ENCODE peak calls at places on chromosome 7, in eight cellular contexts. One of them, this sample, is unnamed.
A peak's percentile ranks its signal among the peaks of the same experiment; 100 is the strongest.

GRCh38 chr7:43872401-43873165 is 3.3 kb upstream of the MRPS24 start:
- DNase-seq in choroid plexus epithelial cell: peak; percentile 80
- DNase-seq in AG09309: peak; percentile 77
- DNase-seq in central memory CD4-positive, alpha-beta T cell: no peak
- DNase-seq in mucosa of gallbladder: no peak
- DNase-seq in ACHN: no peak
- DNase-seq in D341Med: no peak
- DNase-seq in stimulated activated CD4-positive, alpha-beta T cell treated with anti-CD3 and anti-CD28 coated beads, Interleukin-15, amount 100 ng/mL, for 1 hour: no peak
- DNase-seq in this sample: peak; percentile 86

GRCh38 chr7:106277976-106278375 is 6.8 kb downstream of the NAMPT start:
- DNase-seq in choroid plexus epithelial cell: peak; percentile 19
- DNase-seq in AG09309: no peak
- DNase-seq in central memory CD4-positive, alpha-beta T cell: no peak
- DNase-seq in mucosa of gallbladder: no peak
- DNase-seq in ACHN: no peak
- DNase-seq in D341Med: no peak
- DNase-seq in stimulated activated CD4-positive, alpha-beta T cell treated with anti-CD3 and anti-CD28 coated beads, Interleukin-15, amount 100 ng/mL, for 1 hour: no peak
- DNase-seq in this sample: peak; percentile 54

GRCh38 chr7:50152486-50152885 is 59.4 kb upstream of the ZPBP start:
- DNase-seq in choroid plexus epithelial cell: no peak
- DNase-seq in AG09309: no peak
- DNase-seq in central memory CD4-positive, alpha-beta T cell: no peak
- DNase-seq in mucosa of gallbladder: no peak
- DNase-seq in ACHN: no peak
- DNase-seq in D341Med: no peak
- DNase-seq in stimulated activated CD4-positive, alpha-beta T cell treated with anti-CD3 and anti-CD28 coated beads, Interleukin-15, amount 100 ng/mL, for 1 hour: no peak
- DNase-seq in this sample: no peak

GRCh38 chr7:44415047-44415446 is 75.4 kb downstream of the NUDCD3 start:
- DNase-seq in choroid plexus epithelial cell: peak; percentile 38
- DNase-seq in AG09309: no peak
- DNase-seq in central memory CD4-positive, alpha-beta T cell: no peak
- DNase-seq in mucosa of gallbladder: no peak
- DNase-seq in ACHN: peak; percentile 98
- DNase-seq in D341Med: no peak
- DNase-seq in stimulated activated CD4-positive, alpha-beta T cell treated with anti-CD3 and anti-CD28 coated beads, Interleukin-15, amount 100 ng/mL, for 1 hour: no peak
- DNase-seq in this sample: peak; percentile 36

GRCh38 chr7:88127637-88128290 is 92.1 kb downstream of the SRI start:
- DNase-seq in choroid plexus epithelial cell: no peak
- DNase-seq in AG09309: no peak
- DNase-seq in central memory CD4-positive, alpha-beta T cell: no peak
- DNase-seq in mucosa of gallbladder: no peak
- DNase-seq in ACHN: no peak
- DNase-seq in D341Med: no peak
- DNase-seq in stimulated activated CD4-positive, alpha-beta T cell treated with anti-CD3 and anti-CD28 coated beads, Interleukin-15, amount 100 ng/mL, for 1 hour: no peak
- DNase-seq in this sample: no peak

GRCh38 chr7:128421384-128421783 is 11.6 kb upstream of the IMPDH1 start:
- DNase-seq in choroid plexus epithelial cell: no peak
- DNase-seq in AG09309: no peak
- DNase-seq in central memory CD4-positive, alpha-beta T cell: no peak
- DNase-seq in mucosa of gallbladder: no peak
- DNase-seq in ACHN: no peak
- DNase-seq in D341Med: no peak
- DNase-seq in stimulated activated CD4-positive, alpha-beta T cell treated with anti-CD3 and anti-CD28 coated beads, Interleukin-15, amount 100 ng/mL, for 1 hour: no peak
- DNase-seq in this sample: no peak

GRCh38 chr7:50577569-50577968 is 12.4 kb upstream of the DDC start:
- DNase-seq in choroid plexus epithelial cell: no peak
- DNase-seq in AG09309: no peak
- DNase-seq in central memory CD4-positive, alpha-beta T cell: no peak
- DNase-seq in mucosa of gallbladder: no peak
- DNase-seq in ACHN: no peak
- DNase-seq in D341Med: no peak
- DNase-seq in stimulated activated CD4-positive, alpha-beta T cell treated with anti-CD3 and anti-CD28 coated beads, Interleukin-15, amount 100 ng/mL, for 1 hour: no peak
- DNase-seq in this sample: no peak

GRCh38 chr7:121397346-121397745 is 1.2 kb upstream of the FAM3C start:
- DNase-seq in choroid plexus epithelial cell: no peak
- DNase-seq in AG09309: no peak
- DNase-seq in central memory CD4-positive, alpha-beta T cell: no peak
- DNase-seq in mucosa of gallbladder: no peak
- DNase-seq in ACHN: peak; percentile 48
- DNase-seq in D341Med: no peak
- DNase-seq in stimulated activated CD4-positive, alpha-beta T cell treated with anti-CD3 and anti-CD28 coated beads, Interleukin-15, amount 100 ng/mL, for 1 hour: no peak
- DNase-seq in this sample: no peak

GRCh38 chr7:32248505-32248904 is 178.3 kb upstream of the PDE1C start:
- DNase-seq in choroid plexus epithelial cell: no peak
- DNase-seq in AG09309: no peak
- DNase-seq in central memory CD4-positive, alpha-beta T cell: no peak
- DNase-seq in mucosa of gallbladder: no peak
- DNase-seq in ACHN: no peak
- DNase-seq in D341Med: no peak
- DNase-seq in stimulated activated CD4-positive, alpha-beta T cell treated with anti-CD3 and anti-CD28 coated beads, Interleukin-15, amount 100 ng/mL, for 1 hour: no peak
- DNase-seq in this sample: no peak

GRCh38 chr7:47266799-47267198 is 315.1 kb downstream of the TNS3 start:
- DNase-seq in choroid plexus epithelial cell: peak; percentile 23
- DNase-seq in AG09309: no peak
- DNase-seq in central memory CD4-positive, alpha-beta T cell: no peak
- DNase-seq in mucosa of gallbladder: peak; percentile 83
- DNase-seq in ACHN: peak; percentile 94
- DNase-seq in D341Med: no peak
- DNase-seq in stimulated activated CD4-positive, alpha-beta T cell treated with anti-CD3 and anti-CD28 coated beads, Interleukin-15, amount 100 ng/mL, for 1 hour: no peak
- DNase-seq in this sample: no peak

GRCh38 chr7:142384508-142384922 is 126.7 kb upstream of the PRSS58 start:
- DNase-seq in choroid plexus epithelial cell: peak; percentile 44
- DNase-seq in AG09309: peak; percentile 67
- DNase-seq in central memory CD4-positive, alpha-beta T cell: no peak
- DNase-seq in mucosa of gallbladder: no peak
- DNase-seq in ACHN: no peak
- DNase-seq in D341Med: no peak
- DNase-seq in stimulated activated CD4-positive, alpha-beta T cell treated with anti-CD3 and anti-CD28 coated beads, Interleukin-15, amount 100 ng/mL, for 1 hour: no peak
- DNase-seq in this sample: peak; percentile 91

GRCh38 chr7:27868117-27868516 is 128.2 kb downstream of the TAX1BP1 start:
- DNase-seq in choroid plexus epithelial cell: peak; percentile 14
- DNase-seq in AG09309: no peak
- DNase-seq in central memory CD4-positive, alpha-beta T cell: no peak
- DNase-seq in mucosa of gallbladder: no peak
- DNase-seq in ACHN: peak; percentile 87
- DNase-seq in D341Med: no peak
- DNase-seq in stimulated activated CD4-positive, alpha-beta T cell treated with anti-CD3 and anti-CD28 coated beads, Interleukin-15, amount 100 ng/mL, for 1 hour: no peak
- DNase-seq in this sample: peak; percentile 18

GRCh38 chr7:6385110-6385792 is 62.5 kb downstream of the DAGLB start:
- DNase-seq in choroid plexus epithelial cell: peak; percentile 95
- DNase-seq in AG09309: peak; percentile 81
- DNase-seq in central memory CD4-positive, alpha-beta T cell: no peak
- DNase-seq in mucosa of gallbladder: no peak
- DNase-seq in ACHN: peak; percentile 99
- DNase-seq in D341Med: no peak
- DNase-seq in stimulated activated CD4-positive, alpha-beta T cell treated with anti-CD3 and anti-CD28 coated beads, Interleukin-15, amount 100 ng/mL, for 1 hour: no peak
- DNase-seq in this sample: peak; percentile 96

GRCh38 chr7:83130623-83131545 is 31.8 kb downstream of the PCLO start:
- DNase-seq in choroid plexus epithelial cell: peak; percentile 13
- DNase-seq in AG09309: no peak
- DNase-seq in central memory CD4-positive, alpha-beta T cell: no peak
- DNase-seq in mucosa of gallbladder: no peak
- DNase-seq in ACHN: no peak
- DNase-seq in D341Med: no peak
- DNase-seq in stimulated activated CD4-positive, alpha-beta T cell treated with anti-CD3 and anti-CD28 coated beads, Interleukin-15, amount 100 ng/mL, for 1 hour: no peak
- DNase-seq in this sample: no peak